ENCODE peak calls at places on chromosomes 12 and 14, in four cellular contexts. T is GM13977, M is small intestine, B is IMR-90. F is an unnamed sample.

GRCh38 chr14:53109028-53109687 is 44.0 kb downstream of the DDHD1 start:
- DNase-seq in T (peak), M (peak), B (no peak), F (no peak)

GRCh38 chr14:88477513-88478250 is 77.1 kb downstream of the PTPN21 start:
- DNase-seq in T (no peak), M (no peak), B (peak), F (peak)

GRCh38 chr14:85088231-85088630 is 441.7 kb upstream of the FLRT2 start:
- DNase-seq in T (no peak), M (no peak), B (no peak), F (no peak)

GRCh38 chr12:25570418-25570817 is 17.3 kb upstream of the LMNTD1 start:
- DNase-seq in T (no peak), M (no peak), B (no peak), F (no peak)

GRCh38 chr12:4267904-4268548 is 5.5 kb upstream of the CCND2 start:
- DNase-seq in T (no peak), M (no peak), B (no peak), F (no peak)

GRCh38 chr12:24223926-24224325 is 274.5 kb upstream of the SOX5 start:
- DNase-seq in T (no peak), M (no peak), B (no peak), F (no peak)

GRCh38 chr12:111443086-111443485 is 37.4 kb downstream of the SH2B3 start:
- DNase-seq in T (no peak), M (no peak), B (no peak), F (no peak)

GRCh38 chr14:28751467-28752058 is 15.0 kb upstream of the FOXG1 start:
- DNase-seq in T (no peak), M (peak), B (peak), F (peak)